ENCODE peak calls at places on chromosomes 7 and 10, in eight cellular contexts. T is transverse colon, K is upper lobe of left lung, Q is GM12878, B is SK-N-SH, O is HepG2, Z is sigmoid colon, U is K562. N is an unnamed sample.

GRCh38 chr7:1533569-1534329 is 3.2 kb downstream of the MAFK start:
- DNase-seq in T (peak; percentile 59), K (peak; percentile 82), Z (peak; percentile 80), U (peak; percentile 84), B (peak; percentile 77), O (no peak), Q (no peak), N (peak; percentile 84)

GRCh38 chr10:109348324-109348723 is 575.0 kb downstream of the XPNPEP1 start:
- DNase-seq in U (no peak), T (no peak), K (no peak), Z (no peak), Q (no peak), O (no peak), B (no peak), N (no peak)

GRCh38 chr10:130429809-130430208 is 293.6 kb downstream of the GLRX3 start:
- DNase-seq in K (no peak), Z (no peak), Q (no peak), B (no peak), O (no peak), T (no peak), U (no peak), N (no peak)

GRCh38 chr7:133275008-133275407 is 22.1 kb downstream of the EXOC4 start:
- DNase-seq in K (no peak), T (no peak), U (no peak), Q (no peak), O (no peak), B (no peak), Z (no peak), N (no peak)

GRCh38 chr7:41378156-41378555 is 324.7 kb downstream of the INHBA start:
- DNase-seq in O (no peak), K (no peak), Z (no peak), U (no peak), B (no peak), Q (no peak), T (no peak), N (no peak)

GRCh38 chr7:20484366-20484765 is 131.1 kb upstream of the ABCB5 start:
- DNase-seq in Z (no peak), Q (no peak), T (no peak), O (no peak), U (no peak), K (no peak), B (no peak), N (no peak)

GRCh38 chr7:87263537-87263936 is 44.0 kb upstream of the TMEM243 start:
- DNase-seq in Z (no peak), U (no peak), O (no peak), T (no peak), K (no peak), B (no peak), Q (no peak), N (no peak)

GRCh38 chr10:132465193-132465888 is 68.3 kb downstream of the PWWP2B start:
- DNase-seq in Z (no peak), Q (no peak), K (peak; percentile 79), U (no peak), B (no peak), T (peak; percentile 59), O (no peak), N (no peak)

GRCh38 chr10:96917628-96918027 is 85.5 kb downstream of the LCOR start:
- DNase-seq in O (no peak), Q (no peak), K (no peak), Z (no peak), U (no peak), B (no peak), T (no peak), N (no peak)

GRCh38 chr10:118977864-118978263 is 51.6 kb upstream of the NANOS1 start:
- DNase-seq in B (no peak), O (no peak), U (no peak), Z (no peak), K (peak; percentile 49), T (no peak), Q (no peak), N (no peak)

GRCh38 chr7:153930681-153931080 is 121.5 kb upstream of the DPP6 start:
- DNase-seq in O (no peak), K (no peak), Z (no peak), U (no peak), T (no peak), B (no peak), Q (no peak), N (no peak)

GRCh38 chr10:35843524-35844171 is 201.6 kb upstream of the FZD8 start:
- DNase-seq in O (no peak), Q (no peak), U (no peak), Z (no peak), B (no peak), K (no peak), T (no peak), N (no peak)

GRCh38 chr7:158021836-158022235 is 565.8 kb downstream of the PTPRN2 start:
- DNase-seq in Z (peak; percentile 29), T (no peak), U (no peak), O (no peak), B (no peak), K (no peak), Q (no peak), N (no peak)

GRCh38 chr7:110774066-110774465 is 316.9 kb upstream of the LRRN3 start:
- DNase-seq in Q (no peak), U (no peak), O (no peak), B (no peak), Z (no peak), T (no peak), K (no peak), N (no peak)

GRCh38 chr7:94374231-94374630 is 20.5 kb upstream of the COL1A2 start:
- DNase-seq in Q (no peak), Z (peak; percentile 94), T (peak; percentile 61), K (no peak), U (no peak), O (no peak), B (no peak), N (peak; percentile 91)

GRCh38 chr7:247166-247565 is 42.8 kb upstream of the FOXL3 start:
- DNase-seq in Z (no peak), B (no peak), K (peak; percentile 63), O (no peak), U (no peak), Q (no peak), T (no peak), N (no peak)

GRCh38 chr7:90720970-90721768 is 125.0 kb downstream of the CDK14 start:
- DNase-seq in K (no peak), Z (peak; percentile 84), B (no peak), Q (no peak), U (no peak), O (peak; percentile 53), T (peak; percentile 48), N (no peak)
- TF ChIP-seq POLR2AphosphoS5 in K (no peak), Z (no peak), B (no peak), Q (no peak), U (no peak), O (no peak), T (no peak), N (no peak)

GRCh38 chr7:101128040-101128834 is 1.3 kb downstream of the SERPINE1 start:
- DNase-seq in O (no peak), Q (no peak), U (peak; percentile 9), Z (no peak), B (no peak), T (no peak), K (no peak), N (no peak)
- TF ChIP-seq EP300 in O (no peak), Q (no peak), U (no peak), Z (no peak), B (no peak), T (no peak), K (no peak), N (no peak)

GRCh38 chr7:137850586-137850985 is 3.8 kb upstream of the DGKI start:
- DNase-seq in T (no peak), K (no peak), B (no peak), Z (no peak), U (no peak), Q (no peak), O (no peak), N (no peak)

GRCh38 chr7:137848095-137848494 is 1.3 kb upstream of the DGKI start:
- DNase-seq in Z (no peak), Q (no peak), K (no peak), O (no peak), T (no peak), U (no peak), B (no peak), N (no peak)

GRCh38 chr7:137846588-137847417 is at the start of gene DGKI:
- DNase-seq in T (no peak), Z (no peak), Q (no peak), B (peak; percentile 99), U (no peak), O (no peak), K (peak; percentile 84), N (no peak)

GRCh38 chr7:137844690-137845425 is 1.9 kb downstream of the DGKI start:
- DNase-seq in U (no peak), T (no peak), B (no peak), Q (no peak), K (no peak), Z (no peak), O (no peak), N (no peak)

DNA sequence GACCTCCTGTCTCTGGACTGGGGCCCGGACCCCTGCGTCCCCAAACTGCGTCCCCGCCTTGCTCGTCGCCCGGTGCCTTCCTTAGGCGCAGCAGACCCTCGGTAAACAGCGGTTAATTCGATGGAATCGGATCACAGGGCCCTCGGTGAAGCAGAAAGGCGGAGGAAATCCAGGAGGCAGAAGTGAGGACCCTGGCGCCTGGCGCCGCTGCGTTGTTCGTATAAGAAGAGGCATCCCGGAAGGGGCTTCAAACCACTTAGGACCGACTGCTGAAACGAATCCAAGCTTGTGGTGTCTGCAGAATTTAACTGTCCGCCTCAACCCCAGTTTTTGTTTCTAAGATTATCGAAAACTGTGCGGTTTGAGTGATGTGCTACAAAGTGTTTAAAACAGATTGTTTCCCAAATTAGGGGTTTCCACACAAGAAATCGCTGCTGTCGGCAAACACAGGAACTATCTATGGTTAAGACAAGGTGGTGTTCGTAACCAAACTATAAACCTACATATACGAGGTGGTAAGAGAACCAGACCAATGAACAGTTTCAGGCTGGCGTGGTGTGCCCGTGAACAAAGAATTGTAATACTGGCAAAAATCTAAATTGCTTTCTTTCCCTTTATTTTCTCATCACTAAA is 760 bp upstream of the DGKI start:
- DNase-seq in K (no peak), Z (no peak), T (no peak), U (no peak), O (no peak), Q (peak; percentile 35), B (no peak), N (no peak)
- TF ChIP-seq POLR2AphosphoS5 in K (no peak), Z (no peak), T (no peak), U (no peak), O (no peak), Q (no peak), B (no peak), N (no peak)

GRCh38 chr10:77188000-77188395 is 449.6 kb downstream of the KCNMA1 start:
- DNase-seq in U (no peak), Q (no peak), O (no peak), K (no peak), T (no peak), B (no peak), Z (no peak), N (no peak)

GRCh38 chr10:77188511-77188910 is 449.1 kb downstream of the KCNMA1 start:
- DNase-seq in O (no peak), B (no peak), Z (no peak), T (no peak), K (no peak), U (no peak), Q (no peak), N (no peak)

GRCh38 chr10:77187376-77187999 is 450.1 kb downstream of the KCNMA1 start:
- DNase-seq in K (no peak), O (no peak), Q (no peak), T (no peak), B (peak; percentile 24), Z (no peak), U (no peak), N (no peak)

GRCh38 chr10:77185696-77186095 is 451.9 kb downstream of the KCNMA1 start:
- DNase-seq in Z (no peak), B (no peak), O (no peak), U (no peak), Q (no peak), T (no peak), K (no peak), N (no peak)

GRCh38 chr10:77186936-77187335 is 450.7 kb downstream of the KCNMA1 start:
- DNase-seq in K (no peak), Q (no peak), U (no peak), O (no peak), T (no peak), Z (no peak), B (no peak), N (no peak)
- TF ChIP-seq EP300 in K (no peak), Q (no peak), U (no peak), O (no peak), T (no peak), Z (no peak), B (peak; percentile 10), N (no peak)

N was measured in suprapubic skin.